ENCODE peak calls at places on chromosomes 4 and X, in seven cellular contexts. F is hypothalamus; S is T-helper 22 cell; X is CD4-positive, alpha-beta T cell; A is NCI-H2081; N is mammary epithelial cell; Z is A673. V is an unnamed sample.

GRCh38 chrX:24601858-24602257 is 45.3 kb downstream of the PCYT1B start:
- DNase-seq in F (no peak), S (no peak), X (no peak), A (no peak), N (no peak), Z (no peak), V (no peak)

GRCh38 chr4:69497886-69498395 is 2.2 kb upstream of the UGT2B4 start:
- DNase-seq in F (no peak), S (no peak), X (no peak), A (no peak), N (no peak), Z (no peak), V (no peak)

GRCh38 chr4:39657465-39657864 is 18.8 kb upstream of the SMIM14 start:
- DNase-seq in F (no peak), S (no peak), X (no peak), A (no peak), N (peak), Z (no peak), V (no peak)

GRCh38 chr4:13455411-13455810 is 28.7 kb downstream of the RAB28 start:
- DNase-seq in F (no peak), S (no peak), X (no peak), A (no peak), N (no peak), Z (no peak), V (no peak)

GRCh38 chr4:180598281-180598680 is 1644.9 kb upstream of the TENM3 start:
- DNase-seq in F (no peak), S (no peak), X (no peak), A (no peak), N (no peak), Z (no peak), V (no peak)

GRCh38 chr4:21992330-21992729 is 43.8 kb upstream of the KCNIP4 start:
- DNase-seq in F (no peak), S (no peak), X (no peak), A (no peak), N (no peak), Z (no peak), V (no peak)

GRCh38 chr4:69038582-69038981 is 57.7 kb upstream of the UGT2B7 start:
- DNase-seq in F (no peak), S (no peak), X (no peak), A (no peak), N (no peak), Z (peak), V (no peak)

GRCh38 chrX:69060631-69061408 is 104.4 kb downstream of the PJA1 start:
- DNase-seq in F (peak), S (no peak), X (no peak), A (no peak), N (peak), Z (no peak), V (no peak)

GRCh38 chr4:160835789-160836188 is 1328.0 kb downstream of the FSTL5 start:
- DNase-seq in F (no peak), S (no peak), X (no peak), A (no peak), N (peak), Z (no peak), V (no peak)

GRCh38 chrX:74280759-74281158 is 23.2 kb upstream of the ZCCHC13 start:
- DNase-seq in F (no peak), S (no peak), X (no peak), A (no peak), N (no peak), Z (no peak), V (no peak)

GRCh38 chr4:150923945-150924344 is 91.1 kb downstream of the LRBA start:
- DNase-seq in F (no peak), S (no peak), X (no peak), A (no peak), N (no peak), Z (no peak), V (no peak)

GRCh38 chr4:93031431-93032098 is 727.8 kb downstream of the GRID2 start:
- DNase-seq in F (no peak), S (no peak), X (no peak), A (no peak), N (no peak), Z (no peak), V (no peak)

GRCh38 chr4:44150091-44150576 is 298.5 kb downstream of the KCTD8 start:
- DNase-seq in F (no peak), S (no peak), X (no peak), A (no peak), N (peak), Z (no peak), V (no peak)

GRCh38 chrX:12446342-12447075 is 308.2 kb downstream of the FRMPD4 start:
- DNase-seq in F (no peak), S (no peak), X (no peak), A (no peak), N (peak), Z (no peak), V (no peak)

GRCh38 chr4:110628321-110629213 is 5.7 kb upstream of the PITX2 start:
- DNase-seq in F (no peak), S (no peak), X (no peak), A (no peak), N (no peak), Z (no peak), V (no peak)

GRCh38 chr4:55303818-55304217 is 42.2 kb upstream of the SRD5A3 start:
- DNase-seq in F (no peak), S (no peak), X (no peak), A (no peak), N (peak), Z (no peak), V (no peak)

GRCh38 chr4:154722262-154722661 is 21.5 kb upstream of the LRAT start:
- DNase-seq in F (no peak), S (no peak), X (no peak), A (no peak), N (peak), Z (no peak), V (no peak)

GRCh38 chr4:149072359-149072758 is 630.1 kb upstream of the NR3C2 start:
- DNase-seq in F (no peak), S (no peak), X (no peak), A (no peak), N (no peak), Z (peak), V (no peak)

GRCh38 chr4:99221980-99222379 is 2.9 kb upstream of the ADH6 start:
- DNase-seq in F (no peak), S (no peak), X (no peak), A (no peak), N (no peak), Z (peak), V (no peak)

GRCh38 chr4:184861047-184861446 is 35.3 kb upstream of the ACSL1 start:
- DNase-seq in F (no peak), S (no peak), X (no peak), A (no peak), N (no peak), Z (no peak), V (no peak)

GRCh38 chrX:40035726-40036125 is 62.0 kb downstream of the BCOR start:
- DNase-seq in F (no peak), S (no peak), X (no peak), A (no peak), N (no peak), Z (no peak), V (no peak)

GRCh38 chrX:116267511-116268040 is 97.0 kb downstream of the AGTR2 start:
- DNase-seq in F (no peak), S (no peak), X (no peak), A (no peak), N (peak), Z (peak), V (no peak)

GRCh38 chr4:118968006-118968405 is 79.4 kb downstream of the SYNPO2 start:
- DNase-seq in F (peak), S (no peak), X (no peak), A (no peak), N (peak), Z (no peak), V (no peak)

GRCh38 chr4:55722132-55722531 is 86.0 kb upstream of the NMU start:
- DNase-seq in F (no peak), S (no peak), X (no peak), A (peak), N (no peak), Z (no peak), V (no peak)

GRCh38 chr4:1967512-1968149 is 41.1 kb downstream of the NELFA start:
- DNase-seq in F (no peak), S (no peak), X (no peak), A (no peak), N (no peak), Z (no peak), V (no peak)

GRCh38 chr4:113625902-113626301 is 135.6 kb downstream of the CAMK2D start:
- DNase-seq in F (no peak), S (no peak), X (no peak), A (no peak), N (no peak), Z (no peak), V (no peak)

GRCh38 chrX:15413101-15413500 is 28.9 kb upstream of the VEGFD start:
- DNase-seq in F (no peak), S (no peak), X (no peak), A (no peak), N (no peak), Z (no peak), V (no peak)

GRCh38 chrX:108945883-108946523 is 209.6 kb upstream of the IRS4 start:
- DNase-seq in F (no peak), S (no peak), X (no peak), A (no peak), N (peak), Z (no peak), V (no peak)

GRCh38 chr4:183364025-183364424 is 41.8 kb upstream of the CLDN24 start:
- DNase-seq in F (no peak), S (no peak), X (no peak), A (no peak), N (no peak), Z (no peak), V (no peak)

GRCh38 chr4:8225290-8225625 is 26.2 kb downstream of the SH3TC1 start:
- DNase-seq in F (no peak), S (no peak), X (no peak), A (no peak), N (no peak), Z (no peak), V (no peak)

GRCh38 chr4:141047228-141047884 is 85.9 kb downstream of the RNF150 start:
- DNase-seq in F (no peak), S (no peak), X (no peak), A (no peak), N (no peak), Z (no peak), V (no peak)